ENCODE peak calls at places on chromosomes 5 and 9, in five cellular contexts. A, V, S, I and D are unnamed samples.

GRCh38 chr9:2459756-2460155 is 161.8 kb upstream of the VLDLR start:
- DNase-seq in A (no peak), V (no peak), S (no peak), I (no peak), D (no peak)

GRCh38 chr9:125932012-125932411 is 184.8 kb downstream of the PBX3 start:
- DNase-seq in A (no peak), V (peak), S (peak), I (peak), D (peak)

GRCh38 chr9:80650964-80651555 is 1038.3 kb downstream of the TLE1 start:
- DNase-seq in A (no peak), V (peak), S (no peak), I (peak), D (no peak)

GRCh38 chr9:119370816-119371215 is 1.6 kb upstream of the BRINP1 start:
- DNase-seq in A (peak), V (no peak), S (peak), I (peak), D (no peak)

GRCh38 chr5:103445426-103446035 is 117.1 kb downstream of the NUDT12 start:
- DNase-seq in A (no peak), V (no peak), S (no peak), I (peak), D (no peak)

GRCh38 chr9:79883073-79883645 is 311.4 kb downstream of the TLE4 start:
- DNase-seq in A (no peak), V (no peak), S (no peak), I (no peak), D (no peak)

GRCh38 chr9:20237686-20238085 is 384.6 kb downstream of the MLLT3 start:
- DNase-seq in A (no peak), V (no peak), S (no peak), I (no peak), D (no peak)

GRCh38 chr5:374631-375335 is 53.3 kb downstream of the AHRR start:
- DNase-seq in A (no peak), V (no peak), S (no peak), I (no peak), D (peak)

GRCh38 chr9:134253596-134254205 is 72.6 kb upstream of the RXRA start:
- DNase-seq in A (no peak), V (no peak), S (no peak), I (peak), D (no peak)

GRCh38 chr5:149007174-149007573 is 55.7 kb downstream of the SH3TC2 start:
- DNase-seq in A (no peak), V (no peak), S (no peak), I (peak), D (no peak)

GRCh38 chr9:137240321-137240840 is 706 bp upstream of the TUBB4B start:
- DNase-seq in A (peak), V (peak), S (peak), I (peak), D (peak)

GRCh38 chr9:114908796-114909448 is 21.5 kb downstream of the TNFSF8 start:
- DNase-seq in A (no peak), V (no peak), S (peak), I (peak), D (no peak)

GRCh38 chr9:97419315-97419867 is 7.5 kb downstream of the TDRD7 start:
- DNase-seq in A (no peak), V (peak), S (no peak), I (peak), D (no peak)

GRCh38 chr9:6907772-6908381 is 150.1 kb downstream of the KDM4C start:
- DNase-seq in A (no peak), V (peak), S (peak), I (peak), D (no peak)

GRCh38 chr5:82772281-82772680 is 304.9 kb downstream of the TMEM167A start:
- DNase-seq in A (no peak), V (no peak), S (no peak), I (no peak), D (no peak)

GRCh38 chr5:176552332-176552731 is 3.2 kb downstream of the CDHR2 start:
- DNase-seq in A (no peak), V (no peak), S (no peak), I (no peak), D (no peak)

GRCh38 chr9:74493512-74493911 is 3.6 kb upstream of the RORB start:
- DNase-seq in A (no peak), V (no peak), S (no peak), I (no peak), D (no peak)

GRCh38 chr5:7970816-7971215 is 101.9 kb downstream of the MTRR start:
- DNase-seq in A (no peak), V (no peak), S (no peak), I (no peak), D (no peak)

GRCh38 chr9:6739218-6739617 is 18.6 kb upstream of the KDM4C start:
- DNase-seq in A (no peak), V (peak), S (peak), I (peak), D (no peak)

GRCh38 chr9:38003230-38003629 is 65.8 kb downstream of the SHB start:
- DNase-seq in A (no peak), V (no peak), S (no peak), I (no peak), D (no peak)

GRCh38 chr9:38006981-38007380 is 62.0 kb downstream of the SHB start:
- DNase-seq in A (no peak), V (no peak), S (no peak), I (no peak), D (no peak)

GRCh38 chr9:38006163-38006562 is 62.9 kb downstream of the SHB start:
- DNase-seq in A (no peak), V (no peak), S (no peak), I (no peak), D (no peak)

GRCh38 chr9:38003946-38004808 is 64.8 kb downstream of the SHB start:
- DNase-seq in A (no peak), V (no peak), S (no peak), I (no peak), D (no peak)

GRCh38 chr9:38004809-38005560 is 64.0 kb downstream of the SHB start:
- DNase-seq in A (no peak), V (no peak), S (no peak), I (no peak), D (no peak)
- TF ChIP-seq POLR2A in A (no peak), V (no peak), S (no peak), I (no peak), D (no peak)

GRCh38 chr5:141701341-141702119 is 19.5 kb upstream of the ARAP3 start:
- DNase-seq in A (no peak), V (no peak), S (no peak), I (no peak), D (no peak)
- H3K4me3 ChIP-seq in A (no peak), V (no peak), S (peak), I (no peak), D (no peak)

GRCh38 chr5:140564196-140565023 is at the start of the genes APBB3 and SLC35A4:
- DNase-seq in A (peak), V (peak), S (peak), I (peak), D (peak)
- TF ChIP-seq POLR2A in A (peak), V (peak), S (peak), I (peak), D (no peak)

DNA sequence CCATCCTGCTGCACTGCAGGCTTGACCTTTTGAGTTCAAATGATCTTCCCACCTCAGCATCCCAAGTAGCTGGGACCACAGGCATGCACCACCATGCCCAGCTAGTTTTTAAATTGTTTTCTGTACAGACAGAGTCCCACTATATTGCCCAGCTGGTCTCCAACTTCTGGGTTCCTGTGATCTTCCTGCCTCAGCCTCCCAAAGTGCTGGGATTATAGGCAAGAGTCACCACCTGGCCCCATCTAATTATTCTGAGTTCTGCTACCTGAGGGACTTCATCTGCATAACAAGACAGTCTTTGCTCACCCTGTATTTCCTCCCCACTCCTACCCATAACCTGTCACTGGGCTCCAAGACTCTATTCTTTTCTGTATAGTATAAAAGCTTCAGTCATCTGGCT is 54.6 kb upstream of the CEMIP2 start:
- DNase-seq in A (no peak), V (no peak), S (no peak), I (no peak), D (no peak)
- H3K4me3 ChIP-seq in A (no peak), V (no peak), S (no peak), I (no peak), D (no peak)

DNA sequence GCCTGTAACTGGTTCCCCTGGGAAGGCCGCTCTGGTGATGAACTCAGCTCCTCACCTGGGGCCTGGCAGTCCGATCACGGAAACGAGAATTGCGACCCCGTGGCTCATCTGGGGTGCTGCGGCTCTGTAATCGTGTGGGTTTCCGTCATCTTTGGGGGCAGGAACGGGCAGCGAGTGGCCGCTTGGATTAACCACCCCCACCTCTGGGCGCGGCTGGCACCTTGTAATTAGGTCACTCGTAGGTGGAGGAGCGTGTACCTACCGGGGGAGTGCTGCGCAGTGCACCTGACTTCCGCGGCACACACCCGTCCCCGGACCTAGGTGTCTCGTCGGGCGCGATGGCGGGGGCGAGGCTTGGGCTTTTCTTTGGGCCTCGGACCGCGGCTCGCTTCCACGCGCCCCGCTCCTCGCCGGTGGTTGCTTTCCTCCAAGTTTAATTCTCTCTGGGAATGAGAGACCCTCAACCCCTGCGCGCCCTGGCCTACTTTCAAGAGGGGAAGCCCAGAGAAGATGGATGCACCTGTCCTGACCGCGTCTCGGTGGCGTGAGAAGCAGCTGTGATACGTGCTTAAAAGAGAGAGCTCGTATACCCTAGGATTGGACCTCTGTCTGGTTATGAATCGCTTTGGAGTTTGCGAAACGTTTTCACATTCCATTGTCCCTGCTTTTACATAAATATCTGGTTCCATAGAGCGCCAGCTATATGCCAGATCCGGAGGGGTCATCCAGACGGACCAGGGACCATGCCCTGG is 744 bp upstream of the PPP2CA start:
- DNase-seq in A (peak), V (peak), S (peak), I (peak), D (no peak)
- TF ChIP-seq POLR2A in A (no peak), V (peak), S (peak), I (no peak), D (no peak)

GRCh38 chr5:173835131-173835530 is 53.0 kb upstream of the CPEB4 start:
- DNase-seq in A (no peak), V (no peak), S (no peak), I (no peak), D (no peak)

GRCh38 chr5:173832386-173832785 is 55.8 kb upstream of the CPEB4 start:
- DNase-seq in A (no peak), V (no peak), S (no peak), I (no peak), D (no peak)

GRCh38 chr5:173831196-173831914 is 56.8 kb upstream of the CPEB4 start:
- DNase-seq in A (no peak), V (no peak), S (peak), I (no peak), D (no peak)

GRCh38 chr5:173834070-173834771 is 53.9 kb upstream of the CPEB4 start:
- DNase-seq in A (no peak), V (no peak), S (no peak), I (no peak), D (no peak)

GRCh38 chr5:173833200-173833599 is 54.9 kb upstream of the CPEB4 start:
- DNase-seq in A (no peak), V (no peak), S (no peak), I (no peak), D (no peak)
- H3K4me3 ChIP-seq in A (no peak), V (no peak), S (no peak), I (no peak), D (no peak)

GRCh38 chr9:128790536-128790935 is 3.5 kb downstream of the TBC1D13 start:
- DNase-seq in A (no peak), V (no peak), S (no peak), I (no peak), D (no peak)

GRCh38 chr9:128788445-128788844 is 1.4 kb downstream of the TBC1D13 start:
- DNase-seq in A (no peak), V (no peak), S (no peak), I (no peak), D (no peak)

GRCh38 chr9:128785427-128785826 is 1.6 kb upstream of the TBC1D13 start:
- DNase-seq in A (no peak), V (no peak), S (no peak), I (no peak), D (no peak)

GRCh38 chr9:128787583-128788156 is 617 bp downstream of the TBC1D13 start:
- DNase-seq in A (peak), V (peak), S (no peak), I (no peak), D (no peak)

DNA sequence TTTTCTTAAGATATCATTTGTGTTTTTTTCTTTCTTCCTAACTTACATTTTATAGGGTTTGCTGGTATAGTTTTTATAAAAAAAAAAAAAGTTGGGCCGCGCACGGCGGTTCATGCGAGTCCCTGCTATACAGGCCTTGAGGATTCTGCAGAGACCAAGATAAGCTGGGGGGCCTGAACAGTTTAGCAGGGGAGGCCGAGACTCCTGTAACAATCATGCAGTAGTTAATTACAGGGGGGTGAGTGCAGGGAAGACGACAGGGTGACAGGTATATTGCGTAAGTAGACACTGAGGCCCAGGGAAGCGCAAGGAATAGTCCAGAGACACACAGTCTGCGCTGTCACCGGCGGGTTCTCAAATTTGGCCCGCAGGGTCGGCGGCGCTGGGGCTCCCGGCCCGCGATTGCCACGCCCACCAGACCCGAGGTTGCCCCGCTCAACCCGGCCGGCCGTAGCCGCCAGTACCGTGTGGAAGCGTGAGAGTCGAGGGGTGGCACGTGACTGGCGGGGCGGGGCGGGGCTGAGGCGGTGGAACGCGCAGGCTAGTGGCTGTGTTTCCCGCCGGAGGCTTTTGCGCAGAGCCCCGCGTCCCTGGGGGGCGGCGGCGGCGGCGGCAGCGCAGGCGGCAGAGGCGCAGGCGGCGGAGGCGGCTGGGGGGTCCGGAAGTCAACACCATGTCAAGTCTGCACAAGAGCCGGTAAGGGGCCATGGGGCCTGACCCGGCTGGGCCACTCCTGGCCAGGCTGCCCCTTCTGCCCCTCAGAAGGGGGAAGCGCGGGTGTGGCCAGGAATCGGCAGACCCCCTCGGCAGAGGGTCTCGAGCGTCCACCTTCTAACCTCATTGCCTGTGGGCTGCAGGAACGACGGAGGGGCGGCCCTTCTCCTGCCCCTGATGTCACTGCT is at the start of gene TBC1D13:
- DNase-seq in A (peak), V (peak), S (peak), I (peak), D (peak)
- TF ChIP-seq POLR2A in A (peak), V (peak), S (peak), I (no peak), D (no peak)

GRCh38 chr9:110738982-110739381 is 70.4 kb downstream of the MUSK start:
- DNase-seq in A (no peak), V (no peak), S (no peak), I (peak), D (no peak)

GRCh38 chr9:110746211-110746930 is 77.8 kb downstream of the MUSK start:
- DNase-seq in A (no peak), V (peak), S (no peak), I (no peak), D (no peak)

GRCh38 chr9:110745656-110746055 is 77.1 kb downstream of the MUSK start:
- DNase-seq in A (no peak), V (no peak), S (no peak), I (peak), D (no peak)

GRCh38 chr9:110744753-110745522 is 76.3 kb downstream of the MUSK start:
- DNase-seq in A (peak), V (peak), S (peak), I (peak), D (no peak)

DNA sequence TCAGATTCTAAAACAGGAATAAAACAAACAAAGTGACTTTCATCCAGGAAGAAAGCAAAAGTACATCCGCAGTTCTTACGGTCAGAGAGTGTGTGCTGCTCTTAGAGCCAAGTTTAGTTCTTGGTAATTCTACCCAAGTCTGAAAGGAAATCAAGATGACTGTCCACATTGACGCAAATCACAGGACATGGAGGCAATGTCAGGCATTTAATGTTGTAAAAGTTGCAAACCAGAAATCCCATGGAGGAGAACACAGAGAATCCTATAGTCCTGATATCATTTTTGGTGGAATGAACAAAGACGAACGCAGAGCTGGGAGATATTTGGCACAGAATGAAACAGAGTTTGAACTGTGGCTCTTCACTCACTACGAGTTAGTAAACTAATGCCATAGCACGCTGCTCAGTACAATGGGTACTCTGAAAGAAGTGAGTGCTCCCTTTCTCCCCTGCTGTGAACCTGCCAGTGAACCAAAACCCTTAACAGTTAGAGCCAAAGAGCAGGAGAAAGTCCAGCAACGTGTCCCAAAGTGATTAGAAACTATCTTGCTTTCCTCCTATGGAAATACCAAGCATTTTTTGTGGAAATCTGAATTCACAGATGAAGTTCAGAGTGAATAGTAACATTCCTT is 74.3 kb downstream of the MUSK start:
- DNase-seq in A (no peak), V (peak), S (no peak), I (peak), D (no peak)
- H3K4me3 ChIP-seq in A (no peak), V (no peak), S (no peak), I (peak), D (no peak)

GRCh38 chr5:132479812-132480441 is 10.6 kb downstream of the IRF1 start:
- DNase-seq in A (no peak), V (no peak), S (no peak), I (no peak), D (no peak)

GRCh38 chr5:132483101-132483500 is 7.5 kb downstream of the IRF1 start:
- DNase-seq in A (no peak), V (no peak), S (no peak), I (no peak), D (no peak)

GRCh38 chr5:132479073-132479811 is 11.3 kb downstream of the IRF1 start:
- DNase-seq in A (no peak), V (no peak), S (no peak), I (no peak), D (no peak)

GRCh38 chr5:132480546-132481242 is 9.9 kb downstream of the IRF1 start:
- DNase-seq in A (no peak), V (no peak), S (no peak), I (no peak), D (no peak)

DNA sequence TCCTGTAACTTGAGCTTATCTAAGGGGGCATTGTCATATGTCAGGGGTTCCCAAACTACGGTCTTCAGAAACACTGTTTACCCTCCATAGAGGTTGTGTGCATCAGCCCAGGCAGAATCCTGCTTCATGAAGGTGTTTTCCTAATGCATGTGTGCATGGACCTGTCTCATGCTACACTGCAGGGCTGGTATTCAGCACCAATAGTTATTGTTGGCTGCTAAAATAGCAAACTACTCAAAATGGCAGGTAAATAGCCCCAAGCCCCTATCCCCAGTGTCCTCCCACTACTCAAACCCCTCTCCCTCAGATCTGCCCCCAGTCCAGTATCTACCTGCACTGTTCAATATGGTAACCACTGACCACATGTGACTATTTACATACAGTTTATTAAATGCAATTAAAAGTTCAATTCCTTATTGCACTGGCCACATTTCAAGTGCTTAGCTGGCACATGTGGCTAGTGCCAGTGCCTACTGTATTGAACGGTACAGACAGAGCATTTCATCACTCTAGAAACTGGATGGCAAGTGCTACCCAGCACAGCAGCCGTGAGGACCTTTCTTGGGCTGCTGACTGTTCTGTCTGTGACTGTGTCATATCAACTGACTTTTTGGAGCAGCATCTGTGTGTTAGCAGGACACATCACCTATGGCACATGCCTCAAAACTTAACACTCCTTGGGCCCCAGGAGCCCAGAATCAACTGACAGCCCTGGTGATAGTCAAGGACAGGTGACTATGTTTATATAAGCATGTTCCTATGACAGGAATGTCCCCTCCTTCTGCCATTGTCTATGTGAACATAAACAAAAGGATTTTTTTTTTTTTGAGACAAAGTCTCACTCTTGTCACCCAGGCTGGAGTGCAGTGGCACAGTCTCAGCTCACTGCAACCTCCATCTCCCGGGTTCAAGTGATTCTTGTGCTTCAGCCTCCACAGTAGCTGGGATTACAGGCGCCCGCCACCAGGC is 9.0 kb downstream of the IRF1 start:
- DNase-seq in A (no peak), V (no peak), S (no peak), I (no peak), D (no peak)
- TF ChIP-seq POLR2A in A (no peak), V (no peak), S (no peak), I (peak), D (no peak)